ENCODE peak calls at places on chromosomes 11 and 22, in nine cellular contexts. F, K, A, B, J, W, X, Q and E are unnamed samples.

GRCh38 chr22:45867906-45868555 is 108.9 kb downstream of the WNT7B start:
- DNase-seq in F (no peak), Q (no peak), J (no peak), W (no peak), K (no peak), X (no peak), A (no peak), B (peak), E (no peak)

GRCh38 chr11:123404626-123405025 is 25.4 kb upstream of the GRAMD1B start:
- DNase-seq in X (no peak), J (no peak), Q (no peak), A (no peak), K (no peak), W (no peak), B (no peak), F (peak), E (peak)

GRCh38 chr11:70595452-70595851 is 197.1 kb downstream of the CTTN start:
- DNase-seq in A (no peak), K (no peak), X (no peak), F (no peak), J (no peak), W (no peak), B (no peak), Q (no peak), E (no peak)

GRCh38 chr22:19360300-19360792 is 68.8 kb upstream of the CLTCL1 start:
- DNase-seq in X (no peak), A (no peak), J (no peak), W (no peak), K (no peak), B (no peak), Q (no peak), F (no peak), E (no peak)

GRCh38 chr22:39343259-39344045 is 6.3 kb upstream of the SYNGR1 start:
- DNase-seq in K (peak), B (peak), X (no peak), F (peak), J (peak), Q (peak), A (no peak), W (peak), E (peak)

GRCh38 chr11:128026596-128026995 is 560.8 kb downstream of the ETS1 start:
- DNase-seq in J (peak), X (no peak), W (no peak), B (no peak), Q (no peak), K (peak), F (no peak), A (no peak), E (peak)

GRCh38 chr22:27836181-27836580 is 34.6 kb upstream of the MN1 start:
- DNase-seq in Q (no peak), X (peak), B (no peak), A (peak), K (no peak), W (no peak), F (no peak), J (no peak), E (no peak)

GRCh38 chr22:20439556-20439927 is 1.9 kb upstream of the SCARF2 start:
- DNase-seq in X (no peak), J (no peak), B (no peak), F (no peak), W (no peak), A (no peak), Q (no peak), K (no peak), E (no peak)

GRCh38 chr11:117490019-117490679 is 162.5 kb downstream of the CEP164 start:
- DNase-seq in B (no peak), K (no peak), F (no peak), X (no peak), J (no peak), A (no peak), Q (no peak), W (no peak), E (no peak)

GRCh38 chr22:37428649-37429586 is 1.6 kb upstream of the ELFN2 start:
- DNase-seq in Q (peak), W (no peak), B (no peak), J (no peak), A (no peak), K (peak), X (no peak), F (peak), E (peak)

GRCh38 chr22:49258107-49259010 is 569.3 kb downstream of the BRD1 start:
- DNase-seq in X (no peak), K (no peak), J (no peak), Q (no peak), W (no peak), F (no peak), B (no peak), A (peak), E (no peak)

DNA sequence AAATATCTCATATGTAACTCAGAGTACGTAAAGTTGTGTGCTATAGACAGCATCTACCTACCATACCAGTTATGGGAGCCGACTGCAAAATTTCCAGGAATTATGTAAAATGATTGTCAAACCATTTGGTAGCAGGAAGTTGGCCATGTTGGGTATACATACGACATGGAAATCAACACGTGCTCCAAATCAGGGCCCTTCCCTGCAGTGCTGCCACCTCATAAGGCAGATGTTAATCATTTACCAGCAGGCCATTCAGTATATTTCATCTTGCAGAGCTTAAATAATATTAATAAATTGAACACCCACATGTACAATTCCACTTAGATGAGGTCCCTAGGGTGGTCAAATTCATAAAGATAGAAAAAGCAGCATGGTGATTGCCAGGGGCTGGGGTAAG is 9.8 kb downstream of the MS4A18 start:
- DNase-seq in J (no peak), F (no peak), K (no peak), X (no peak), B (no peak), A (no peak), Q (no peak), W (no peak), E (no peak)
- TF ChIP-seq CTCF in J (no peak), F (no peak), K (no peak), X (no peak), B (no peak), A (no peak), Q (no peak), W (no peak), E (no peak)

DNA sequence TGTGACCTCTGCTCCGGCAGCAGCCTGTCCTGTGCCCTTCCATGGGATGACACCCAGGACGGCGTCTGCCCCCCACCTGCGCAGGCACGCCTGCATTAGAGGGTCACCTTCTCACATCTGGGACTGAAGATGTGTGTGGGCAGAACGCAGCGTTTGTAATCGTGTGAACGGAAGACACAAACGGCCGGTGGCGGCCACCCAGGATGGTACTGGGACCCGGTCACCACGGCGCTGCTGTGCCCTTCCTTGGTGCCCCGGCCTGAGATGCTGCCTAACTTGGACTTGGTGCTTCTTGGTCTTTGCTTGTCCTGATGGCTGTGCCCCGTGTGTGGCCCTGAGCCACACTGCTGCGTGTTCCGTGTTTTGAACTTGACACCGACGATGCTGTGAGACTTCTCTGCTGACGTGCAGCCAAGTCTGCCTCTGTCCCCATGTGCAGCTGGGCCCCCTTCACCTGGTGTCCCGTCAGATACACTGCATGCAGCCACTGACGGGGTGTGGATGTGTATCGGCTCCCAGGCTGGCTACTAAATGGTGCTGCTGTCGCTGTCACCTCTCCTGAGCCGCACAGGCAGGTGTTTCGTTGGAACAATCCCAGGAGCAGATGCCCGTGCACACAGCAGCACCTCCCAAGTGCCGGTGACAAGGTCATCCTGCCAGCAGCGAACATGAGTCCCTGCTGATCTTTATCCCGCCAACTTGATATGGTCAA is 21.4 kb downstream of the YPEL1 start:
- DNase-seq in K (no peak), X (no peak), A (no peak), J (no peak), Q (no peak), F (no peak), W (no peak), B (no peak), E (no peak)
- H3K4me3 ChIP-seq in K (no peak), X (no peak), A (no peak), J (no peak), Q (no peak), F (no peak), W (no peak), B (no peak), E (no peak)

GRCh38 chr11:838441-839279 is 3.7 kb downstream of the POLR2L start:
- DNase-seq in B (no peak), F (no peak), K (peak), A (no peak), W (no peak), J (no peak), Q (no peak), X (no peak), E (no peak)

GRCh38 chr11:841981-842369 is 354 bp downstream of the POLR2L start:
- DNase-seq in K (no peak), J (no peak), X (no peak), W (no peak), A (no peak), Q (no peak), B (no peak), F (no peak), E (no peak)

GRCh38 chr11:837990-838307 is 4.4 kb downstream of the POLR2L start:
- DNase-seq in K (no peak), B (no peak), J (no peak), Q (no peak), F (no peak), A (no peak), X (no peak), W (no peak), E (no peak)

GRCh38 chr11:839280-839623 is 3.1 kb downstream of the POLR2L start:
- DNase-seq in B (no peak), F (no peak), X (no peak), K (no peak), Q (no peak), J (no peak), W (no peak), A (no peak), E (no peak)

DNA sequence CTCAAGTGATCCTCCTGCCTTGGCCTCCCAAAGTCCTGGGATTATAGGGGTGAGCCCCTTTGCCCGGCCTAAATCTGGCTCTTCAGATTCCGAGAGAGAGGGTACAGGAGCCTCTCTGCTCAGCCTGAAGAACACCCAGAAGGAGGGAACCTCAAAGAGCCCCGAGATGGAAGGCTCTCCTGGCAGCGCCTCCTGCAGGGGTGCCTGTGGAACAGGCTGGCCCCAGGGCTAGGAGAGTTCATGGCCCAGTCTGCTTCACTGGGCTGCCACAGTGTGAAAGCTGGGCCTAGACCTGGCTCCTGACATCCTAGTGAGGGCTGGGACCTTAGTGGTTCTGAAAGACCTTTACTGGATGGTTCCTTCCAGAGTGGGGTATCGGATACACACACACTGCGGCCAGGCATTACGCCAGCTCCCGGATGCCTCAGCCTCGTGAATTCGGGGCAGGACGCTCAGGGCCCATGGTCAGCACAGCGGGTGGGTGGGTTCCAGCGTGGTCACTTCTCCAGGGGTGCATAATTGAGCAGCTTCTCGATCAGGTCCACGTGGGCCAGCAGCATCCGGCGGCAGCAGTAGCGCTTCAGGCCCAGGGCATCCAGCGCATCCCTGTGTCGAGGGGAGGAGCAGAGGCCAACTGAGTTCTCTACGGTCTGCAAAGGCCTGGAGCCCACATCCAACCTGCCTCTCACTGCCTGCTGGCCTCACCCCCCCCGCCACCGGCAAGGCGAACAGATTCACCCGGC is 2.3 kb downstream of the POLR2L start:
- DNase-seq in F (no peak), W (no peak), Q (no peak), B (no peak), J (no peak), A (no peak), X (no peak), K (no peak), E (no peak)
- TF ChIP-seq CTCF in F (peak), W (no peak), Q (peak), B (no peak), J (peak), A (no peak), X (no peak), K (peak), E (peak)

GRCh38 chr11:111983187-111983986 is 41.8 kb upstream of the DLAT start:
- DNase-seq in A (no peak), J (peak), X (no peak), K (no peak), B (no peak), W (no peak), Q (no peak), F (peak), E (peak)
- H3K4me3 ChIP-seq in A (peak), J (no peak), X (no peak), K (no peak), B (no peak), W (no peak), Q (no peak), F (peak), E (no peak)

GRCh38 chr11:125140251-125140650 is 24.3 kb upstream of the PKNOX2 start:
- DNase-seq in B (no peak), K (no peak), J (no peak), F (no peak), Q (no peak), A (no peak), X (no peak), W (no peak), E (no peak)
- TF ChIP-seq CTCF in B (no peak), K (no peak), J (no peak), F (no peak), Q (no peak), A (no peak), X (no peak), W (no peak), E (no peak)

DNA sequence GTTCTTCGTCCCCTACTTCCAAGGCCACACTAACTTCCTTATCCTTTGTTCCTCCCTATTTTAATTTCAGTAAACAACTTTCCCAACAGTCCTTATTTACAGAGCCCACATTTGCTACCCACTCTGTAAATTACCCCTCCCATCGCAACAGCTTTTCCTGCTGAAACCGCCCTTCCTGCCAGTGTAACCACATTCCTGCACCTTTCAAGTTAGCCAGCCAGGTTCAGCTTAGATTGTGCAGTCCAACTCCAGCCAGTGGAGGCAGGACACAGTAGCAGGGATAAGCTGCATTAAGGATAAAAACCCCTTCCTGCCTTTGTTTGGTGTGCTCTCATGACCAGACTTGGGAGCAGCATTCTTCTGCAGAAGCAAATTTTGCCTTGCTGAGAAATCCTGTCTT is 768.3 kb upstream of the ARHGAP42 start:
- DNase-seq in X (no peak), J (no peak), B (no peak), F (no peak), W (no peak), A (no peak), Q (no peak), K (no peak), E (no peak)
- H3K4me3 ChIP-seq in X (no peak), J (no peak), B (no peak), F (no peak), W (no peak), A (no peak), Q (no peak), K (no peak), E (no peak)

GRCh38 chr22:42623756-42624446 is 9.2 kb upstream of the POLDIP3 start:
- DNase-seq in F (no peak), W (no peak), K (no peak), B (no peak), A (no peak), Q (no peak), J (no peak), X (no peak), E (no peak)

GRCh38 chr22:42626951-42627625 is 12.4 kb upstream of the POLDIP3 start:
- DNase-seq in W (no peak), B (no peak), K (no peak), J (no peak), A (no peak), F (no peak), X (no peak), Q (no peak), E (no peak)

GRCh38 chr22:42624551-42625106 is 9.9 kb upstream of the POLDIP3 start:
- DNase-seq in B (no peak), J (no peak), K (no peak), F (no peak), Q (no peak), W (no peak), A (no peak), X (no peak), E (no peak)

GRCh38 chr22:42626431-42626830 is 11.7 kb upstream of the POLDIP3 start:
- DNase-seq in B (no peak), J (no peak), W (no peak), X (no peak), F (no peak), A (no peak), Q (no peak), K (no peak), E (no peak)

DNA sequence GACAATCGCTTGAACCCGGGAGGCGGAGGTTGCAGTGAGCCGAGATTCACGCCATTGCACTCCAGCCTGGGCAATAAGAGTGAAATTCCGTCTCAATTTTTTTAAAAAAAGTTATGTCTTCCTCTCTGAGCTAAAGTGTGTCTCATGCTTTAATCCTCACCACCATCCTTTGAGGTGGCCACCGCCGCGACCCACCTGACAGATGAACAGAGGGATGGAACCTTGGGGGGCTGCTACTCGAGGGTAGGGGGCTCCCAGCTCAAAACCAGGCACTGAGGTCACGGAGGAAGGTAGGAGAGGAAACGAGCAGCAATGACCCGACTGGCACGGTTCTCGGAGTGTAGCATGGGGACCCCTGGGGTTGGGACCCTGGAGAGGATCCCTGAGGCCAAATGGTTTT is 10.7 kb upstream of the POLDIP3 start:
- DNase-seq in B (no peak), X (no peak), F (no peak), J (no peak), W (no peak), A (no peak), K (no peak), Q (no peak), E (no peak)
- TF ChIP-seq CTCF in B (no peak), X (no peak), F (no peak), J (no peak), W (no peak), A (no peak), K (no peak), Q (no peak), E (no peak)

GRCh38 chr11:75664366-75664765 is 4.5 kb downstream of the MAP6 start:
- DNase-seq in W (no peak), X (no peak), J (no peak), F (no peak), K (no peak), Q (no peak), B (no peak), A (no peak), E (no peak)
- H3K4me3 ChIP-seq in W (no peak), X (no peak), J (no peak), F (no peak), K (no peak), Q (no peak), B (no peak), A (no peak), E (no peak)